ENCODE peak calls at places on chromosomes 12 and 14, in eight cellular contexts. W, H, G, I, B, J, Z and F are unnamed samples.

GRCh38 chr12:54935235-54935951 is 49.2 kb downstream of the TESPA1 start:
- DNase-seq in J (no peak), W (no peak), H (no peak), Z (no peak), I (peak; percentile 91), B (no peak), G (no peak), F (no peak)

GRCh38 chr14:31159682-31160296 is 47.8 kb downstream of the HECTD1 start:
- DNase-seq in W (no peak), I (peak; percentile 57), H (no peak), B (no peak), Z (no peak), J (no peak), G (no peak), F (no peak)

GRCh38 chr12:121579981-121580868 is 598 bp downstream of the KDM2B start:
- DNase-seq in G (peak; percentile 67), H (peak; percentile 61), I (peak; percentile 55), J (peak; percentile 78), W (peak; percentile 75), Z (peak; percentile 20), B (peak; percentile 89), F (peak; percentile 73)

GRCh38 chr12:55730447-55730820 is 1.6 kb upstream of the CD63 start:
- DNase-seq in H (no peak), G (no peak), J (no peak), B (no peak), W (no peak), I (no peak), Z (no peak), F (no peak)

GRCh38 chr12:68455676-68456345 is 123.6 kb upstream of the MDM1 start:
- DNase-seq in B (no peak), Z (no peak), J (no peak), I (peak; percentile 12), H (no peak), W (no peak), G (no peak), F (no peak)

GRCh38 chr12:56158926-56159461 is 835 bp downstream of the MYL6 start:
- DNase-seq in Z (peak; percentile 32), B (peak; percentile 90), G (peak; percentile 71), W (peak; percentile 88), I (peak; percentile 58), H (peak; percentile 95), J (peak; percentile 82), F (peak; percentile 79)

GRCh38 chr14:89129570-89129969 is 287.5 kb downstream of the FOXN3 start:
- DNase-seq in H (no peak), B (peak; percentile 52), I (no peak), Z (no peak), G (no peak), J (no peak), W (no peak), F (no peak)

GRCh38 chr12:106137456-106138278 is 1.1 kb downstream of the NUAK1 start:
- DNase-seq in Z (no peak), H (no peak), W (no peak), G (no peak), J (no peak), B (peak; percentile 30), I (peak; percentile 15), F (no peak)

GRCh38 chr14:70702154-70702553 is 60.4 kb downstream of the TTC9 start:
- DNase-seq in W (no peak), Z (no peak), B (no peak), I (no peak), H (no peak), G (no peak), J (no peak), F (no peak)

GRCh38 chr14:29806124-29806517 is 121.5 kb downstream of the PRKD1 start:
- DNase-seq in I (no peak), B (no peak), H (no peak), Z (no peak), G (no peak), J (no peak), W (no peak), F (no peak)

GRCh38 chr12:108594-108993 is 42.0 kb downstream of the IQSEC3 start:
- DNase-seq in I (no peak), H (no peak), J (peak; percentile 54), G (no peak), B (peak; percentile 34), W (peak; percentile 51), Z (no peak), F (peak; percentile 71)

GRCh38 chr14:52926994-52927393 is 23.9 kb downstream of the FERMT2 start:
- DNase-seq in I (peak; percentile 72), B (no peak), J (no peak), H (no peak), Z (no peak), G (no peak), W (no peak), F (no peak)

GRCh38 chr12:74660442-74660841 is 122.8 kb downstream of the ATXN7L3B start:
- DNase-seq in Z (no peak), H (no peak), W (no peak), G (no peak), B (no peak), J (no peak), I (no peak), F (no peak)

GRCh38 chr14:96037891-96038557 is 1.1 kb upstream of the C14orf132 start:
- DNase-seq in G (no peak), Z (no peak), H (peak; percentile 53), I (no peak), W (peak; percentile 40), B (no peak), J (peak; percentile 57), F (no peak)

GRCh38 chr14:39219075-39219499 is 14.6 kb upstream of the MIA2 start:
- DNase-seq in W (no peak), J (no peak), B (no peak), G (no peak), H (peak; percentile 23), Z (no peak), I (peak; percentile 2), F (no peak)

DNA sequence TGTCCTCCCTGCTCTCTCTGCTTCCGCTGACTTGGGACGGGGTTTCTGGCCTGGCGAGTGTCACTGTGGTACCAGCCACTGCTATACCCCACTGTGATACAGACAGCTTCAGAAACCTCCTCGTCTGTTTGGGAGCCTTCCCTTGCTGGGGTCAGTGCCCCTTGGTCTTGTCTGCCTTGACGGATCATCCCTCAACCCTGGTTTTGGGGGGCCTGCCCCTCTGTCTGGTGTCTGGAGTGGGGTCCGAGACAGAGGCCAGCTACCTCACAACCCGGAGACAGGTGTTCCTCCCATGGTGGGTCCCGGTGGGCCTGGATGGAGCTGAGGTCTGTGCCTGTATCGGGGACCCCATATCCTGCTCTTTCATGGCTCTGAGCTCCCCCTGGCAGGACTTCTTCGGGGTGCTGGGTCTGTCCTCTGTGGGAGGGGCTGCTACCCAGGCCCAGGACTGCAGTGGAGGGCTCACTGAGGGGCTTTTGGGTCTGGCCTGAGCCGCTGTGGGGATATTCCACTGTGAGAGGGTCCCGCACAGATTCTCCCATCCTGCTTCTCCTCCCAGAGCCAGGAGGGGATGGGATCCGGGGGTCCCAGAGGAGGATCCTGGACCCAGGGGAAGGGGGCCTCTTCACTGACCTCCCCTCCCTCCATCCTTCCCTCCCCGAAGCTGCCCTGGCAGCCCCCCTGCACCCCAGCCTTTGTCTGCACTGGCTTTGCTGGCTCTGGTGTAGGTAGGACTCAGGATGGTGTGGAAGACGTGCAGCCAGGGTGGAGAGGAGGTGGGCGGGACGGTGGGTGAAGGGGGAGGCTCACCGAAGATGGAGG is 365.5 kb downstream of the TMEM121 start:
- DNase-seq in B (no peak), I (no peak), W (peak; percentile 13), J (peak; percentile 17), Z (no peak), H (no peak), G (no peak), F (no peak)
- H3K9me3 ChIP-seq in B (no peaks in the 10 kb centered on the region), I (peaks cover 36% of the 10 kb centered on the region), W (no peaks in the 10 kb centered on the region), J (no peaks in the 10 kb centered on the region), Z (no peaks in the 10 kb centered on the region), H (no peaks in the 10 kb centered on the region), G (no peaks in the 10 kb centered on the region), F (no peaks in the 10 kb centered on the region)

DNA sequence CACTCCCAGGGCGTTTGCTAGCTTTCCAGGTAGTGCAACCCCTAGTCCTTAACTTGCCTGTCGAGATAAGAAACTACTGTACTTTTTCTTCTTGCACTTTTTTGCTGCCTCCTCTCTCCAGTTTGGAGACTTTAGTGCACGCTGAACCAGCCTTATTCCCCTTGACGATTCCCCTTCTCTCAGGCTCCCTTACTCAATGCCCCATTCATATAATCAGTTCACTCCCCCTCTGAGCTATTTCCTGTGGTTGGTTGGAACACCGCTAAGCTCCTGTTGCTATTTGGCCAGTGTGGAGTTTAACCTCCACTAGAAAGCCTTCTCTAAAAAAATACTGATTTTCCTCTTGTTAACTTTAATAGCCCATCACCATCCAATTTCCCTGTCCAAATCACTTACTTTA is 727 bp downstream of the CREBL2 start:
- DNase-seq in B (no peak), G (no peak), W (no peak), H (no peak), I (peak; percentile 80), Z (no peak), J (no peak), F (no peak)
- TF ChIP-seq POLR2A in B (no peak), G (no peak), W (no peak), H (no peak), I (no peak), Z (no peak), J (no peak), F (peak; percentile 39)

GRCh38 chr14:22423958-22424357 is 165.1 kb downstream of the DAD1 start:
- DNase-seq in J (no peak), G (no peak), I (no peak), Z (no peak), B (no peak), H (no peak), W (no peak), F (no peak)
- H3K9me3 ChIP-seq in J (no peaks in the 10 kb centered on the region), G (no peaks in the 10 kb centered on the region), I (no peaks in the 10 kb centered on the region), Z (no peaks in the 10 kb centered on the region), B (no peaks in the 10 kb centered on the region), H (no peaks in the 10 kb centered on the region), W (no peaks in the 10 kb centered on the region), F (no peaks in the 10 kb centered on the region)

GRCh38 chr12:132828706-132829534 is at the start of gene GOLGA3:
- DNase-seq in G (peak; percentile 89), I (peak; percentile 93), B (peak; percentile 97), W (peak; percentile 95), H (peak; percentile 88), Z (peak; percentile 61), J (peak; percentile 96), F (peak; percentile 96)

GRCh38 chr12:132824053-132824452 is 4.6 kb downstream of the GOLGA3 start:
- DNase-seq in H (no peak), Z (no peak), W (no peak), I (peak; percentile 16), B (no peak), G (no peak), J (no peak), F (no peak)

GRCh38 chr12:132825861-132826260 is 2.8 kb downstream of the GOLGA3 start:
- DNase-seq in B (no peak), Z (no peak), I (no peak), J (no peak), G (no peak), W (no peak), H (no peak), F (no peak)

GRCh38 chr12:132827763-132828703 is 636 bp downstream of the GOLGA3 start:
- DNase-seq in J (peak; percentile 58), W (peak; percentile 28), H (peak; percentile 25), Z (no peak), I (peak; percentile 84), B (peak; percentile 39), G (no peak), F (peak; percentile 38)

DNA sequence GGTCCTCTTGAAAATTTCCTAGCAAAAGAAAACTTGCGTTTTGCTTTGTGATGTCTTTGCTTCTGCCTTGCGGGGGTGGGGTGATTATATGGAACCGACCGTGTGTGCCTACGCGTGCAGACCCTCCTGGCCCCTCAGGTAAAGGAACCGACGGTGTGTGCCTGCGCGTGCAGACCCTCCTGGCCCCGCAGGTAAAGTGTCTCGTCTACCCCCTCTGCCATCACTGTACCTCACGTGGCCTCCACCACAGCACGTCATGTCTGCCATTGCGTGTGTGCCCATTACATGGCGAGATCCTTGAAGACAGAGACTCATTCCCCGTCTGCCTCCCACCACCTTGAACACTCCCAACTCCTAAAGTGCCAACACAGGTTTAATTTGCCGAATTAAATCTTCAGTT is 3.6 kb downstream of the GOLGA3 start:
- DNase-seq in W (no peak), H (no peak), Z (no peak), G (no peak), B (no peak), I (no peak), J (no peak), F (no peak)
- TF ChIP-seq POLR2A in W (no peak), H (no peak), Z (no peak), G (no peak), B (no peak), I (no peak), J (no peak), F (no peak)